ENCODE peak calls at places on chromosome 4, in five cellular contexts. W, U, P, O and D are unnamed samples.

GRCh38 chr4:7389719-7390118 is 45.0 kb downstream of the PSAPL1 start:
- DNase-seq in W (no peak), U (no peak), O (no peak), P (no peak), D (no peak)

GRCh38 chr4:83381173-83381572 is 46.5 kb upstream of the HPSE start:
- DNase-seq in W (no peak), O (no peak), U (no peak), P (no peak), D (no peak)

GRCh38 chr4:42302348-42302747 is 94.9 kb upstream of the SHISA3 start:
- DNase-seq in U (peak; percentile 52), P (peak; percentile 43), O (peak; percentile 82), W (peak; percentile 26), D (peak; percentile 42)

GRCh38 chr4:183244506-183244905 is 75.6 kb downstream of the CLDN22 start:
- DNase-seq in W (no peak), P (no peak), U (no peak), O (no peak), D (no peak)

GRCh38 chr4:110869862-110870577 is 247.1 kb upstream of the PITX2 start:
- DNase-seq in W (peak; percentile 29), P (peak; percentile 24), O (no peak), U (no peak), D (no peak)

GRCh38 chr4:38967260-38968095 is 64.7 kb downstream of the TMEM156 start:
- DNase-seq in P (peak; percentile 74), U (no peak), O (no peak), W (no peak), D (no peak)

GRCh38 chr4:177097291-177097690 is 212.4 kb upstream of the NEIL3 start:
- DNase-seq in W (no peak), O (no peak), P (no peak), U (no peak), D (no peak)

GRCh38 chr4:34200535-34200934 is 2043.8 kb downstream of the ARAP2 start:
- DNase-seq in P (no peak), U (no peak), W (no peak), O (no peak), D (no peak)

GRCh38 chr4:69828828-69829227 is 31.1 kb downstream of the SULT1E1 start:
- DNase-seq in P (no peak), W (no peak), O (no peak), U (no peak), D (no peak)

GRCh38 chr4:98630804-98631454 is 27.5 kb downstream of the TSPAN5 start:
- DNase-seq in O (peak; percentile 45), P (no peak), U (no peak), W (no peak), D (no peak)

GRCh38 chr4:89434364-89434988 is 126.9 kb upstream of the GPRIN3 start:
- DNase-seq in O (peak; percentile 64), W (peak; percentile 69), P (peak; percentile 18), U (peak; percentile 29), D (peak; percentile 64)

GRCh38 chr4:141905751-141906150 is 269.4 kb downstream of the IL15 start:
- DNase-seq in U (no peak), W (no peak), O (no peak), P (no peak), D (no peak)

GRCh38 chr4:153079824-153080486 is 124.3 kb upstream of the TRIM2 start:
- DNase-seq in W (no peak), U (no peak), P (no peak), O (no peak), D (no peak)

GRCh38 chr4:179583221-179583620 is 2141.0 kb upstream of the AGA start:
- DNase-seq in P (no peak), U (peak; percentile 60), W (no peak), O (peak; percentile 11), D (no peak)

GRCh38 chr4:6546681-6547447 is 28.1 kb upstream of the MAN2B2 start:
- DNase-seq in W (peak; percentile 60), O (peak; percentile 94), P (peak; percentile 57), U (peak; percentile 93), D (peak; percentile 79)

GRCh38 chr4:188002346-188002745 is 6.8 kb downstream of the ZFP42 start:
- DNase-seq in U (no peak), W (no peak), O (no peak), P (no peak), D (no peak)

GRCh38 chr4:128579454-128579853 is 230.0 kb upstream of the JADE1 start:
- DNase-seq in W (no peak), U (no peak), P (no peak), O (no peak), D (no peak)

GRCh38 chr4:41538017-41538733 is at the start of gene LIMCH1:
- DNase-seq in P (no peak), U (peak; percentile 46), O (peak; percentile 59), W (no peak), D (no peak)

GRCh38 chr4:32417113-32417704 is 1697.0 kb downstream of the PCDH7 start:
- DNase-seq in O (peak; percentile 32), U (no peak), W (no peak), P (no peak), D (peak; percentile 12)

GRCh38 chr4:173522874-173523395 is 7.1 kb downstream of the HAND2 start:
- DNase-seq in U (no peak), P (no peak), O (no peak), W (no peak), D (no peak)

GRCh38 chr4:174053895-174054294 is 229.6 kb downstream of the FBXO8 start:
- DNase-seq in W (no peak), O (no peak), P (no peak), U (no peak), D (no peak)

GRCh38 chr4:113404846-113405245 is 355.4 kb downstream of the ANK2 start:
- DNase-seq in U (no peak), O (no peak), W (no peak), P (no peak), D (no peak)

GRCh38 chr4:5050520-5050955 is 742 bp upstream of the STK32B start:
- DNase-seq in O (peak; percentile 91), W (peak; percentile 75), P (peak; percentile 34), U (peak; percentile 91), D (peak; percentile 14)

GRCh38 chr4:5921074-5921473 is 28.2 kb upstream of the CRMP1 start:
- DNase-seq in P (no peak), U (no peak), O (no peak), W (no peak), D (no peak)

GRCh38 chr4:78665216-78665615 is 110.9 kb upstream of the BMP2K start:
- DNase-seq in W (no peak), U (no peak), O (no peak), P (no peak), D (no peak)

GRCh38 chr4:3468154-3468553 is 5.0 kb downstream of the DOK7 start:
- DNase-seq in W (no peak), P (no peak), U (peak; percentile 1), O (no peak), D (no peak)

GRCh38 chr4:47933798-47934197 is 19.4 kb upstream of the NFXL1 start:
- DNase-seq in O (peak; percentile 63), P (no peak), W (peak; percentile 61), U (peak; percentile 53), D (peak; percentile 64)

GRCh38 chr4:184812651-184813181 is 13.1 kb downstream of the ACSL1 start:
- DNase-seq in U (no peak), O (no peak), P (no peak), W (no peak), D (no peak)

DNA sequence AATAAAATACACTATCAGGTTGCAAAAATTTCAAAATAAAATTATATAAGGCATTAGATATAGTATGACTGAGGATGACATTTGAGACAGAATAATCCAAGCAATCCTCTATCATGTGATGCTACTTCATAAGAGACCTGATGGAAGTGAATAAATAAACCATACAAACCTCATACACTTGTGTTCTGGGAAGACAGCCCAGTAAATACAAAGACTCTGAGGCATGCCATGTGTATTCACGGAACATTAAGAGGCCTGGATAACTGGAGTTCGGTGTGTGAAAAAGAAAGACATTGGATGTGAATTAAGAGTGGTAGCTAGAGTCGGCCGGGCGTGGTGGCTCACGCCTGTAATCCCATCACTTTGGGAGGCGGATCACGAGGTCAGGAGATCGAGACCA is 364.2 kb downstream of the ADAM29 start:
- DNase-seq in P (no peak), W (no peak), O (no peak), U (no peak), D (no peak)
- TF ChIP-seq EZH2phosphoT487 in P (no peak), W (no peak), O (no peak), U (no peak), D (no peak)

GRCh38 chr4:116358633-116359222 is 726.6 kb downstream of the TRAM1L1 start:
- DNase-seq in W (peak; percentile 79), P (peak; percentile 52), U (peak; percentile 72), O (peak; percentile 90), D (peak; percentile 55)
- TF ChIP-seq CTCF in W (peak; percentile 78), P (peak; percentile 56), U (peak; percentile 65), O (peak; percentile 93), D (peak; percentile 76)

GRCh38 chr4:148081745-148082144 is 349.9 kb downstream of the ARHGAP10 start:
- DNase-seq in U (no peak), P (no peak), W (no peak), O (no peak), D (no peak)

GRCh38 chr4:148075438-148075837 is 343.6 kb downstream of the ARHGAP10 start:
- DNase-seq in O (no peak), U (no peak), W (no peak), P (no peak), D (no peak)

GRCh38 chr4:148079945-148080344 is 348.1 kb downstream of the ARHGAP10 start:
- DNase-seq in P (no peak), W (no peak), U (no peak), O (no peak), D (no peak)

GRCh38 chr4:148076964-148077363 is 345.1 kb downstream of the ARHGAP10 start:
- DNase-seq in W (no peak), U (no peak), O (no peak), P (no peak), D (no peak)

DNA sequence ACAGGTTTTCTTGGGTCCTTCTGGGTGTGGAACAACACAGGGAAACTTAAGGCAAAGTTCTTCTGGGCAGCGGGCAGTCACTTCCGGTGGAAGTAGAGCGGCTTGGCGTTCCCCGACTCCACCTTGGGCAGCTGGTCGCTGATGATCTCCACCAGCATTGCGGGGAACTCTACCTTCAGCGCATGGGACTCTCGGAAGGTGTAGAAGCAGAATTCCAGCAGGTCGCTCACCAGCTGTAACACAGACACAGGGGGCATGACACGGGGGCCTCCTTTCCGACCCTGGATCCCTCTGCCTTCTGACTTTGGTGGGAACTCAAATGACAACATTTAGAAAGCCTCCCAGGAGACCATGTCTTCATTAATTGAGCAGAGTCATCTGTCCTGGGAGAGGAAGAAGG is 349.4 kb downstream of the ARHGAP10 start:
- DNase-seq in P (no peak), U (no peak), O (no peak), W (no peak), D (no peak)
- H3K36me3 ChIP-seq in P (no peaks in the 10 kb centered on the region), U (no peaks in the 10 kb centered on the region), O (no peaks in the 10 kb centered on the region), W (no peaks in the 10 kb centered on the region), D (no peaks in the 10 kb centered on the region)

GRCh38 chr4:84985952-84986351 is 19.5 kb upstream of the WDFY3 start:
- DNase-seq in O (no peak), P (peak; percentile 48), W (no peak), U (no peak), D (no peak)
- TF ChIP-seq EZH2phosphoT487 in O (no peak), P (no peak), W (no peak), U (no peak), D (no peak)